ENCODE peak calls at places on chromosome 14, in four cellular contexts. One of them, this sample, is unnamed.

GRCh38 chr14:74029136-74029535 is 10.0 kb downstream of the BBOF1 start:
- DNase-seq in HepG2: no peak
- DNase-seq in GM12878: no peak
- DNase-seq in H1: no peak
- DNase-seq in this sample: no peak

GRCh38 chr14:22333408-22334274 is 255.4 kb downstream of the DAD1 start:
- DNase-seq in HepG2: peak
- DNase-seq in GM12878: no peak
- DNase-seq in H1: no peak
- DNase-seq in this sample: no peak

GRCh38 chr14:51448831-51449665 is 202.7 kb upstream of the FRMD6 start:
- DNase-seq in HepG2: no peak
- DNase-seq in GM12878: no peak
- DNase-seq in H1: no peak
- DNase-seq in this sample: peak

GRCh38 chr14:68306934-68307758 is 485.7 kb downstream of the ZFP36L1 start:
- DNase-seq in HepG2: peak
- DNase-seq in GM12878: no peak
- DNase-seq in H1: no peak
- DNase-seq in this sample: no peak

GRCh38 chr14:87811246-87811645 is 181.7 kb downstream of the GALC start:
- DNase-seq in HepG2: no peak
- DNase-seq in GM12878: no peak
- DNase-seq in H1: no peak
- DNase-seq in this sample: no peak

GRCh38 chr14:89409961-89410360 is 7.1 kb downstream of the FOXN3 start:
- DNase-seq in HepG2: no peak
- DNase-seq in GM12878: no peak
- DNase-seq in H1: no peak
- DNase-seq in this sample: no peak

GRCh38 chr14:55532645-55533309 is 47.2 kb upstream of the KTN1 start:
- DNase-seq in HepG2: no peak
- DNase-seq in GM12878: no peak
- DNase-seq in H1: peak
- DNase-seq in this sample: no peak

GRCh38 chr14:103123128-103123633 is at the start of gene TNFAIP2:
- DNase-seq in HepG2: no peak
- DNase-seq in GM12878: no peak
- DNase-seq in H1: no peak
- DNase-seq in this sample: no peak

GRCh38 chr14:55122441-55122986 is 6.5 kb upstream of the LGALS3 start:
- DNase-seq in HepG2: peak
- DNase-seq in GM12878: no peak
- DNase-seq in H1: no peak
- DNase-seq in this sample: peak

GRCh38 chr14:90575781-90576180 is 179.0 kb downstream of the CALM1 start:
- DNase-seq in HepG2: no peak
- DNase-seq in GM12878: no peak
- DNase-seq in H1: no peak
- DNase-seq in this sample: no peak

GRCh38 chr14:101198398-101199027 is 295.0 kb upstream of the RTL1 start:
- DNase-seq in HepG2: no peak
- DNase-seq in GM12878: no peak
- DNase-seq in H1: no peak
- DNase-seq in this sample: peak

GRCh38 chr14:67428501-67429031 is 16.6 kb upstream of the PLEK2 start:
- DNase-seq in HepG2: peak
- DNase-seq in GM12878: no peak
- DNase-seq in H1: no peak
- DNase-seq in this sample: no peak

GRCh38 chr14:24212924-24213865 is at the start of gene CHMP4A:
- DNase-seq in HepG2: peak
- DNase-seq in GM12878: peak
- DNase-seq in H1: peak
- DNase-seq in this sample: peak

GRCh38 chr14:21300892-21301291 is 21.0 kb downstream of the RPGRIP1 start:
- DNase-seq in HepG2: no peak
- DNase-seq in GM12878: no peak
- DNase-seq in H1: peak
- DNase-seq in this sample: peak

GRCh38 chr14:102557434-102558226 is 34.8 kb upstream of the RCOR1 start:
- DNase-seq in HepG2: no peak
- DNase-seq in GM12878: no peak
- DNase-seq in H1: no peak
- DNase-seq in this sample: no peak

GRCh38 chr14:105167303-105168092 is 1.1 kb downstream of the JAG2 start:
- DNase-seq in HepG2: no peak
- DNase-seq in GM12878: no peak
- DNase-seq in H1: no peak
- DNase-seq in this sample: peak

GRCh38 chr14:38056270-38056669 is 151.4 kb upstream of the SSTR1 start:
- DNase-seq in HepG2: no peak
- DNase-seq in GM12878: no peak
- DNase-seq in H1: no peak
- DNase-seq in this sample: no peak

GRCh38 chr14:98177551-98177950 is 1094.4 kb downstream of the BCL11B start:
- DNase-seq in HepG2: no peak
- DNase-seq in GM12878: no peak
- DNase-seq in H1: no peak
- DNase-seq in this sample: no peak

GRCh38 chr14:72924332-72924731 is 1.9 kb upstream of the DCAF4 start:
- DNase-seq in HepG2: peak
- DNase-seq in GM12878: no peak
- DNase-seq in H1: no peak
- DNase-seq in this sample: peak

GRCh38 chr14:61476737-61477410 is 155.5 kb downstream of the PRKCH start:
- DNase-seq in HepG2: no peak
- DNase-seq in GM12878: no peak
- DNase-seq in H1: no peak
- DNase-seq in this sample: peak

GRCh38 chr14:104392001-104392395 is 187.6 kb upstream of the C14orf180 start:
- DNase-seq in HepG2: no peak
- DNase-seq in GM12878: no peak
- DNase-seq in H1: no peak
- DNase-seq in this sample: no peak

GRCh38 chr14:41597647-41598046 is 9.0 kb upstream of the LRFN5 start:
- DNase-seq in HepG2: no peak
- DNase-seq in GM12878: no peak
- DNase-seq in H1: no peak
- DNase-seq in this sample: no peak
- H3K9ac ChIP-seq in HepG2: no peak
- H3K9ac ChIP-seq in GM12878: no peak
- H3K9ac ChIP-seq in H1: no peak
- H3K9ac ChIP-seq in this sample: no peak

GRCh38 chr14:53896773-53897172 is 59.9 kb downstream of the BMP4 start:
- DNase-seq in HepG2: no peak
- DNase-seq in GM12878: no peak
- DNase-seq in H1: no peak
- DNase-seq in this sample: no peak

GRCh38 chr14:53902307-53902706 is 54.3 kb downstream of the BMP4 start:
- DNase-seq in HepG2: no peak
- DNase-seq in GM12878: no peak
- DNase-seq in H1: no peak
- DNase-seq in this sample: no peak

DNA sequence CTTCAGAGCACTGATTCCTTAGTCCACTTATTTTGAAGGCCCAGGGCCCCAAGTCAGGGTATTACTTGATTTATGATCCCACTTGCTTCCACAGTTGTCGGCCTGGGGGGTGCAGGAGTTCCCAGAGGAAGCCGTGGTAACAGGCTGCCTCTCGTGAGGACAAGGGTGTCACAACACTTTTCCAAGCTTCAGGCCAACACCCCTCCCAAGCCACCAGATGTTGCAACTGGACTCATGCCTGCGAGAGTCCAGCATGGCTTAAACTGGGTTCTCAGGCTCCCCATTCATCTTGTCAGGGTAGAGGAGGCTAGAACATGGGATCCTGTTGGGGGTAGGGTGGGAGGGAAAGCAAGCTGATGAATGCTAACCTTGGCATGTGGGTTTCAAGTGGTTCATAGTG is 56.1 kb downstream of the BMP4 start:
- DNase-seq in HepG2: no peak
- DNase-seq in GM12878: no peak
- DNase-seq in H1: no peak
- DNase-seq in this sample: no peak
- TF ChIP-seq TCF12 in HepG2: no peak
- TF ChIP-seq TCF12 in GM12878: no peak
- TF ChIP-seq TCF12 in H1: no peak
- TF ChIP-seq TCF12 in this sample: no peak

DNA sequence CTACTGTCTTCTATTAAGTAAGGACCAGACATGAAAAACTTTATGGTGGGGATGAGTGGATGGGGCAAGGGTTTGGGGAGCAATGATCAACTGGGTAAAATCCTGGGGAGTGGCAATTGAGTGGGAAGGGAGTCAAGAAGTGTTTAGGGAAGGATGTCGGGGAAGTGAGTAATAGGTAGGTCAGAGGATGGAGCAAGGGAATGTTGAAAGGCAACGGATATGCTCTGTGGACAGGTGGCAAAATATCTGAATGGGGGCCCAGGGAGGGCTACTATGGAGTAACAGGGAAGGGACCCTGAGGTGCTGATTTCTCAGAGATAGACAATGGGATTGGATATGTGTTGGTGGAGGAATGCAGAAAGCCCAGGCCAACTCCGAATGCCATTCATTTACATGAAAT is 21.4 kb upstream of the FOS start:
- DNase-seq in HepG2: no peak
- DNase-seq in GM12878: no peak
- DNase-seq in H1: no peak
- DNase-seq in this sample: no peak
- H3K9ac ChIP-seq in HepG2: no peak
- H3K9ac ChIP-seq in GM12878: no peak
- H3K9ac ChIP-seq in H1: no peak
- H3K9ac ChIP-seq in this sample: no peak

GRCh38 chr14:69663322-69663686 is 51.9 kb downstream of the SUSD6 start:
- DNase-seq in HepG2: no peak
- DNase-seq in GM12878: no peak
- DNase-seq in H1: no peak
- DNase-seq in this sample: no peak
- TF ChIP-seq TCF12 in HepG2: no peak
- TF ChIP-seq TCF12 in GM12878: no peak
- TF ChIP-seq TCF12 in H1: no peak
- TF ChIP-seq TCF12 in this sample: no peak

DNA sequence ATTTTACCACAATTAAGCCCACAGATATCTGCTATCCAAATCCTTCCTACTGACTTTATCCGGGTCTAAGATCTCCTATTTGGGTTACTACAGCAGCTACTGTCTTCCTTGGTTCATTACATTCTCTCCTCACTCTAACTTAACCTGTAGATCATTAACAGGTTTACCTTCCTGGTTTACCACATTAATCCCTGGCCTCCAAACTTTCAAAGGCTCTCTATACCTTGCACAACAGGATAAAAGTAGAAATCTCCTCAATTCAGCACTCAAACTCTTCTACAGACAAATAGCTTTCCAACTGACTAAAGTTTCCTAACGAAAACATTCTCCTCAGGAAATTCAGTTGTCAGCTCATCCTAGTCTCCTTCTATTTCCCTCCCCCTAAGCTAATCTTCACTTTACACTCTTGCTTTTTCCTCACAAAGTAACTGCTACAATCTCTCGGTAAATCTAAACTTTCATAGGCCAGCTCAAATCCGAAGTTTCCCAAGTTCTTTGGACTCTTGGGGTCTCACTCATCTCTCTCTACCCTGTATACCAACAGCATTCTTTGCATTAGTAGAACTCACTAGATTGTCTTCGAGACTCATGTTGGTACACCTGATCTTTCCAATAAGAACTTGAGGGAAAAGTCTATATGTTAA is 2.7 kb downstream of the BTBD7 start:
- DNase-seq in HepG2: peak
- DNase-seq in GM12878: no peak
- DNase-seq in H1: no peak
- DNase-seq in this sample: no peak
- H3K9ac ChIP-seq in HepG2: peak
- H3K9ac ChIP-seq in GM12878: peak
- H3K9ac ChIP-seq in H1: no peak
- H3K9ac ChIP-seq in this sample: no peak

GRCh38 chr14:29755311-29756052 is 172.2 kb downstream of the PRKD1 start:
- DNase-seq in HepG2: no peak
- DNase-seq in GM12878: no peak
- DNase-seq in H1: no peak
- DNase-seq in this sample: no peak
- TF ChIP-seq TCF12 in HepG2: no peak
- TF ChIP-seq TCF12 in GM12878: no peak
- TF ChIP-seq TCF12 in H1: no peak
- TF ChIP-seq TCF12 in this sample: no peak